ENCODE peak calls at places on chromosomes 5 and 9, in seven cellular contexts. Y is IMR-90, W is lung, N is keratinocyte, X is PC-3, E is lower lobe of right lung, L is right lobe of liver. U is an unnamed sample. For H3K9me3, the result is how much of the 10 kb centered on the place peaks cover.

GRCh38 chr9:106717686-106718085 is 145.3 kb upstream of the ZNF462 start:
- DNase-seq in Y (peak), W (no peak), N (peak), X (peak), E (no peak), L (no peak), U (no peak)

GRCh38 chr5:113382736-113383135 is 52.1 kb downstream of the TSSK1B start:
- DNase-seq in Y (no peak), W (no peak), N (no peak), X (peak), E (no peak), L (no peak), U (no peak)

GRCh38 chr9:106769331-106769730 is 93.6 kb upstream of the ZNF462 start:
- DNase-seq in Y (no peak), W (no peak), N (no peak), X (no peak), E (no peak), L (no peak), U (no peak)

GRCh38 chr5:74042559-74043357 is 416.8 kb downstream of the ARHGEF28 start:
- DNase-seq in Y (peak), W (peak), N (no peak), X (peak), E (no peak), L (no peak), U (no peak)

GRCh38 chr5:170232786-170233185 is at the start of gene C5orf58:
- DNase-seq in Y (no peak), W (no peak), N (no peak), X (no peak), E (no peak), L (no peak), U (no peak)

GRCh38 chr5:125186911-125187375 is 440.5 kb upstream of the ZNF608 start:
- DNase-seq in Y (no peak), W (no peak), N (no peak), X (no peak), E (no peak), L (no peak), U (no peak)

GRCh38 chr9:71355884-71356283 is 234.5 kb upstream of the TRPM3 start:
- DNase-seq in Y (no peak), W (no peak), N (no peak), X (no peak), E (no peak), L (no peak), U (no peak)

GRCh38 chr9:134642385-134643181 is 980 bp downstream of the COL5A1 start:
- DNase-seq in Y (peak), W (peak), N (no peak), X (peak), E (no peak), L (no peak), U (no peak)

GRCh38 chr5:178983728-178984127 is 11.4 kb downstream of the GRM6 start:
- DNase-seq in Y (no peak), W (no peak), N (no peak), X (no peak), E (no peak), L (no peak), U (no peak)

GRCh38 chr9:131589993-131590392 is 44.7 kb downstream of the PRRT1B start:
- DNase-seq in Y (no peak), W (no peak), N (no peak), X (no peak), E (no peak), L (no peak), U (no peak)

GRCh38 chr9:13270734-13271133 is 8.8 kb downstream of the MPDZ start:
- DNase-seq in Y (no peak), W (no peak), N (no peak), X (no peak), E (no peak), L (no peak), U (no peak)

GRCh38 chr5:171851251-171851650 is 65.6 kb downstream of the SMIM23 start:
- DNase-seq in Y (no peak), W (no peak), N (no peak), X (no peak), E (no peak), L (no peak), U (no peak)

GRCh38 chr5:52428977-52429474 is 358.7 kb upstream of the ITGA1 start:
- DNase-seq in Y (no peak), W (no peak), N (no peak), X (no peak), E (no peak), L (no peak), U (no peak)

GRCh38 chr9:138115506-138115905 is 237.9 kb downstream of the CACNA1B start:
- DNase-seq in Y (no peak), W (no peak), N (no peak), X (no peak), E (no peak), L (no peak), U (no peak)

GRCh38 chr5:35920890-35921289 is 17.5 kb downstream of the CAPSL start:
- DNase-seq in Y (no peak), W (no peak), N (no peak), X (no peak), E (no peak), L (no peak), U (no peak)

GRCh38 chr9:89807682-89808075 is 202.9 kb downstream of the GADD45G start:
- DNase-seq in Y (no peak), W (no peak), N (no peak), X (no peak), E (no peak), L (no peak), U (no peak)

GRCh38 chr5:39905356-39905755 is 480.6 kb upstream of the DAB2 start:
- DNase-seq in Y (no peak), W (no peak), N (no peak), X (no peak), E (no peak), L (no peak), U (no peak)

GRCh38 chr5:39902626-39903025 is 477.8 kb upstream of the DAB2 start:
- DNase-seq in Y (no peak), W (no peak), N (no peak), X (no peak), E (no peak), L (no peak), U (no peak)

DNA sequence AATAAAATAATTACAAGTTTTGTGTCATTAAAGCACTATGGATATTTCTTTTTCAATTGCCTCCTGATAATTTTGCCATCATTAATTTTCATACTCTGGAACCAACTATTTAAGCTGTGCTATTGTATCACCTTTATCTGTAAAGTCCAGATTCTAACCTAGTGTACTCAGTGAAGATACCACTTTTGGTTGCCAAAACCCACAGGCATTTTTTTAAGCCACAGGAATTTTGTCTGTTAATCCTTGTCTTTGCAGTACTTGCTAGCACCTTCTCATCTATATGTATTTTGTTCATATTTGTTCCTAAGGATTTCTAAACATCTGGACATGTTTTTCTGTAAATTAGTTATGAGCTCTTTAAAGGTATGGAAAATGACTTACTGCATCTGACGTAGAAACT is 481.4 kb upstream of the DAB2 start:
- DNase-seq in Y (no peak), W (no peak), N (no peak), X (peak), E (no peak), L (no peak), U (no peak)
- TF ChIP-seq CTCF in Y (no peak), W (no peak), N (no peak), X (no peak), E (no peak), L (no peak), U (no peak)

DNA sequence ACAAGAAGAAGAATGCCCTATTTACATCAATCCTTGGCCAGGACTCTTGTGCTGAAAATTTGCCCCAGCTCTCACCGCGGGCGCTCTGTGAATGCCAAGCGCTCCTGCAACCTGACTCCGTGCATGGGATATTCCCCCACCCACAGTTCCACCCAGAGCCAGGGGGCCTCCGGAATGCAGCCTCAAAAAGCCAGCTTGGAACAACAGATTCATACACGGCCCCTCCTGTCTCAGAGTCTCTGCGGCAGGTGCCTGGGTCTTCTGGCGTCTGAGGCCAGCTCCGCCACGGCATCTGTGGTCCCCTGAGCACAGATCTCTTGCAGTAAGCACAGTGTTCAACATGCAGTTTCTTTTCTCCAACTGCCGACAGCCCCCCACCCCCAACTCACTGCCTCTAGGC is 355.6 kb upstream of the IRX2 start:
- DNase-seq in Y (no peak), W (no peak), N (no peak), X (no peak), E (no peak), L (no peak), U (no peak)
- H3K9me3 ChIP-seq in Y (under half), W (under half), N (under half), X (under half), E (under half), L (under half), U (under half)

GRCh38 chr5:140147460-140147859 is 21.7 kb downstream of the IGIP start:
- DNase-seq in Y (no peak), W (no peak), N (no peak), X (no peak), E (no peak), L (no peak), U (no peak)

GRCh38 chr5:140146523-140146842 is 20.7 kb downstream of the IGIP start:
- DNase-seq in Y (no peak), W (no peak), N (no peak), X (no peak), E (no peak), L (no peak), U (no peak)

GRCh38 chr5:140145818-140146522 is 20.2 kb downstream of the IGIP start:
- DNase-seq in Y (peak), W (peak), N (no peak), X (peak), E (peak), L (peak), U (peak)

GRCh38 chr5:140150201-140150600 is 24.5 kb downstream of the IGIP start:
- DNase-seq in Y (no peak), W (no peak), N (no peak), X (no peak), E (no peak), L (no peak), U (no peak)

GRCh38 chr5:140148508-140148907 is 22.8 kb downstream of the IGIP start:
- DNase-seq in Y (no peak), W (no peak), N (no peak), X (no peak), E (no peak), L (no peak), U (peak)
- TF ChIP-seq CTCF in Y (no peak), W (no peak), N (no peak), X (no peak), E (no peak), L (no peak), U (no peak)

GRCh38 chr9:10999646-11000045 is 386.8 kb upstream of the PTPRD start:
- DNase-seq in Y (no peak), W (no peak), N (no peak), X (no peak), E (no peak), L (no peak), U (no peak)
- H3K9me3 ChIP-seq in Y (under half), W (under half), N (under half), X (under half), E (under half), L (under half), U (under half)